ENCODE peak calls at places on chromosomes 3 and 15, in seven cellular contexts. U, S, V, J, H, M and L are unnamed samples.

GRCh38 chr15:37877851-37878577 is 56.4 kb upstream of the TMCO5A start:
- DNase-seq in H (peak), V (no peak), J (no peak), S (no peak), M (no peak), U (no peak), L (peak)

GRCh38 chr15:41865490-41866055 is 26.9 kb downstream of the PLA2G4B start:
- DNase-seq in S (peak), U (no peak), V (no peak), J (no peak), H (no peak), M (no peak), L (no peak)

GRCh38 chr3:140288575-140288974 is 353.6 kb downstream of the CLSTN2 start:
- DNase-seq in J (no peak), M (no peak), H (peak), S (no peak), U (no peak), V (no peak), L (no peak)

GRCh38 chr3:37071921-37072320 is 78.6 kb downstream of the MLH1 start:
- DNase-seq in H (no peak), J (no peak), M (no peak), U (no peak), S (no peak), V (no peak), L (no peak)

GRCh38 chr15:39641187-39641889 is 60.5 kb downstream of the THBS1 start:
- DNase-seq in V (no peak), J (no peak), H (peak), M (no peak), S (no peak), U (no peak), L (no peak)

GRCh38 chr15:66154581-66154980 is 99.0 kb downstream of the MEGF11 start:
- DNase-seq in S (no peak), U (no peak), J (no peak), V (no peak), M (no peak), H (no peak), L (no peak)

GRCh38 chr3:39639344-39640236 is 169.8 kb upstream of the MYRIP start:
- DNase-seq in V (no peak), M (no peak), J (peak), H (peak), S (no peak), U (no peak), L (peak)

GRCh38 chr3:98817546-98817945 is 54.4 kb downstream of the ST3GAL6 start:
- DNase-seq in J (no peak), M (no peak), U (no peak), H (peak), S (no peak), V (no peak), L (peak)

GRCh38 chr15:98954411-98954810 is 53.2 kb downstream of the PGPEP1L start:
- DNase-seq in H (no peak), V (peak), M (peak), J (peak), U (no peak), S (no peak), L (peak)

GRCh38 chr3:47910233-47910632 is 106.0 kb downstream of the MAP4 start:
- DNase-seq in U (peak), J (no peak), M (no peak), V (no peak), S (no peak), H (no peak), L (no peak)

GRCh38 chr3:164608554-164609276 is 469.6 kb downstream of the SI start:
- DNase-seq in U (no peak), J (no peak), V (no peak), S (no peak), M (no peak), H (no peak), L (no peak)